ENCODE peak calls at places on chromosomes 11 and 22, in seven cellular contexts. One of them, this sample, is unnamed.

GRCh38 chr22:20904008-20904979 is 12.9 kb upstream of the CRKL start:
- DNase-seq in H1: no peak
- DNase-seq in H9: no peak
- DNase-seq in trophoblast cell: peak
- DNase-seq in mesendoderm: no peak
- DNase-seq in neuronal stem cell: no peak
- DNase-seq in IMR-90: peak
- DNase-seq in this sample: peak

GRCh38 chr11:121206810-121207209 is 85.8 kb upstream of the SC5D start:
- DNase-seq in IMR-90: no peak
- DNase-seq in H9: no peak
- DNase-seq in mesendoderm: no peak
- DNase-seq in H1: no peak
- DNase-seq in neuronal stem cell: no peak
- DNase-seq in trophoblast cell: no peak
- DNase-seq in this sample: no peak

GRCh38 chr11:86954288-86955110 is 696 bp downstream of the FZD4 start:
- DNase-seq in H1: no peak
- DNase-seq in H9: peak
- DNase-seq in mesendoderm: peak
- DNase-seq in trophoblast cell: no peak
- DNase-seq in IMR-90: no peak
- DNase-seq in neuronal stem cell: no peak
- DNase-seq in this sample: peak

GRCh38 chr11:15638386-15638787 is 523.7 kb downstream of the INSC start:
- DNase-seq in trophoblast cell: no peak
- DNase-seq in IMR-90: no peak
- DNase-seq in H9: no peak
- DNase-seq in H1: no peak
- DNase-seq in mesendoderm: no peak
- DNase-seq in neuronal stem cell: no peak
- DNase-seq in this sample: peak

GRCh38 chr11:28505216-28505615 is 397.0 kb downstream of the METTL15 start:
- DNase-seq in neuronal stem cell: no peak
- DNase-seq in H9: no peak
- DNase-seq in IMR-90: no peak
- DNase-seq in H1: no peak
- DNase-seq in mesendoderm: no peak
- DNase-seq in trophoblast cell: no peak
- DNase-seq in this sample: peak

GRCh38 chr11:92083123-92083522 is 141.5 kb upstream of the FAT3 start:
- DNase-seq in trophoblast cell: no peak
- DNase-seq in H9: no peak
- DNase-seq in IMR-90: no peak
- DNase-seq in neuronal stem cell: no peak
- DNase-seq in mesendoderm: no peak
- DNase-seq in H1: no peak
- DNase-seq in this sample: no peak

GRCh38 chr22:31253949-31254348 is 38.3 kb downstream of the PIK3IP1 start:
- DNase-seq in H9: peak
- DNase-seq in trophoblast cell: peak
- DNase-seq in IMR-90: no peak
- DNase-seq in neuronal stem cell: no peak
- DNase-seq in H1: no peak
- DNase-seq in mesendoderm: peak
- DNase-seq in this sample: no peak

GRCh38 chr22:21948390-21948789 is 4.3 kb downstream of the PPM1F start:
- DNase-seq in IMR-90: no peak
- DNase-seq in H9: no peak
- DNase-seq in neuronal stem cell: no peak
- DNase-seq in H1: no peak
- DNase-seq in mesendoderm: no peak
- DNase-seq in trophoblast cell: no peak
- DNase-seq in this sample: no peak

GRCh38 chr11:57224537-57224936 is 12.5 kb downstream of the APLNR start:
- DNase-seq in IMR-90: peak
- DNase-seq in mesendoderm: no peak
- DNase-seq in neuronal stem cell: no peak
- DNase-seq in H9: no peak
- DNase-seq in H1: no peak
- DNase-seq in trophoblast cell: no peak
- DNase-seq in this sample: no peak

GRCh38 chr11:117221775-117222517 is 9.9 kb downstream of the PCSK7 start:
- DNase-seq in IMR-90: peak
- DNase-seq in H1: no peak
- DNase-seq in mesendoderm: no peak
- DNase-seq in H9: no peak
- DNase-seq in neuronal stem cell: no peak
- DNase-seq in trophoblast cell: no peak
- DNase-seq in this sample: no peak

DNA sequence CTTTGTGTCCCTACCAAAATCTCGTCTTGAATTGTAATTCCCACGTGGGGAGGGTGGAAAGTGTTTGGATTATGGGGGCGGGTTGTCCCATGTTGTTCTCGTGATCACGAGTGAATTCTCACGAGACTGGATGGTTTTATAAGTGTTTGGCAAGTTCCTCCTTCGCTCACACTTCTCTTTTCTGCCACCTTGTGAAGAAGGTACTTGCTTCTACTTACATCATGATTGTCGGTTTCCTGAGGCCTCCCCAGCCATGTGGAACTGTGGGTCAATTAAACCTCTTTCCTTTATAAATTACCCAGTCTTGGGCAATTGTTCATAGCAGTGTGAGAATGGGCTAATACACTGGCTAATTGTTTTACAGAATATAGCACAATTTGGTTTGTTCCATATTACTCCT is 326.3 kb downstream of the GRM5 start:
- DNase-seq in H9: no peak
- DNase-seq in mesendoderm: no peak
- DNase-seq in trophoblast cell: no peak
- DNase-seq in neuronal stem cell: no peak
- DNase-seq in H1: no peak
- DNase-seq in IMR-90: no peak
- DNase-seq in this sample: no peak
- H3K23ac ChIP-seq in H9: no peak
- H3K23ac ChIP-seq in mesendoderm: no peak
- H3K23ac ChIP-seq in trophoblast cell: no peak
- H3K23ac ChIP-seq in neuronal stem cell: no peak
- H3K23ac ChIP-seq in H1: no peak
- H3K23ac ChIP-seq in IMR-90: no peak
- H3K23ac ChIP-seq in this sample: no peak

DNA sequence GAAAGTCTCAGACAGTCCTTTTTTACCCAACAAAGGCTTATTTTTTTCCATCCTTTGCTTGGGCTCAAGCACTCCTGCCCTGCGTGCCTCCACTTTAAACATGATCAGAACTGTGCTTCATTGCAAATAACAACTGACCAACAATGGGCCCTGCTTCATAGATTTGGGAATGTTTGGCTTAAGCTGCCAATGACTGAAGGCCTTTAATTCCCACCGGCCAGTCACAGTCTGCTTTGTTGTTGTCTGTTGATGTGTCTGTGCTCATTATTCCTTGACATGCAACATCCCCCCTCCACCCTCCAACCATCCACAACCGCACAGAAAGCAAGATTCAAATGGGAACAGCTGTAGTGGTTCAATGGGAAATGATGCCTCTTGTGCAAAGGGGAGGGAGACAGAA is 23.1 kb downstream of the PAX6 start:
- DNase-seq in IMR-90: no peak
- DNase-seq in H9: no peak
- DNase-seq in H1: no peak
- DNase-seq in neuronal stem cell: peak
- DNase-seq in trophoblast cell: no peak
- DNase-seq in mesendoderm: no peak
- DNase-seq in this sample: no peak
- H3K23ac ChIP-seq in IMR-90: no peak
- H3K23ac ChIP-seq in H9: no peak
- H3K23ac ChIP-seq in H1: no peak
- H3K23ac ChIP-seq in neuronal stem cell: no peak
- H3K23ac ChIP-seq in trophoblast cell: no peak
- H3K23ac ChIP-seq in mesendoderm: no peak
- H3K23ac ChIP-seq in this sample: no peak

DNA sequence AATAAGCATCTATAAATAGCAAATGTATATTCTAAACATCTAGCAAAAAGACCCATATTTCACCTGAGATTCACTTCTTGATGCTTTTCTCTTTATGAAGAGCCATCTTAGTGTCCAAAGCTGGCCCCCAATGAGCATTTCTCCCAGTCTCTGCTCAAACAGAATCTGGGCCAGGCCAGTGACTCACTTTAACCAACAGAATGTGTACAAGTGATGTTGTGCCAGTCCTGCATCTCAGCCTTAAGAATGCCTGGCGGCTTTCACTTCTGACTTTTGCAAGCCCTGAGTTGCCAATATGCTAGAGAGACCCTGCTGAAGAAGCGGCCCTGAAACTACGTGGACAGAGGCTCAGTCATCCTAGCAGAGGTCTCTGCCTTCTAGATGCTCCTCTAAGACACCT is 6.9 kb upstream of the COPB1 start:
- DNase-seq in H9: no peak
- DNase-seq in neuronal stem cell: no peak
- DNase-seq in trophoblast cell: no peak
- DNase-seq in H1: no peak
- DNase-seq in mesendoderm: no peak
- DNase-seq in IMR-90: peak
- DNase-seq in this sample: peak
- H3K23ac ChIP-seq in H9: no peak
- H3K23ac ChIP-seq in neuronal stem cell: no peak
- H3K23ac ChIP-seq in trophoblast cell: no peak
- H3K23ac ChIP-seq in H1: no peak
- H3K23ac ChIP-seq in mesendoderm: no peak
- H3K23ac ChIP-seq in IMR-90: no peak
- H3K23ac ChIP-seq in this sample: no peak

DNA sequence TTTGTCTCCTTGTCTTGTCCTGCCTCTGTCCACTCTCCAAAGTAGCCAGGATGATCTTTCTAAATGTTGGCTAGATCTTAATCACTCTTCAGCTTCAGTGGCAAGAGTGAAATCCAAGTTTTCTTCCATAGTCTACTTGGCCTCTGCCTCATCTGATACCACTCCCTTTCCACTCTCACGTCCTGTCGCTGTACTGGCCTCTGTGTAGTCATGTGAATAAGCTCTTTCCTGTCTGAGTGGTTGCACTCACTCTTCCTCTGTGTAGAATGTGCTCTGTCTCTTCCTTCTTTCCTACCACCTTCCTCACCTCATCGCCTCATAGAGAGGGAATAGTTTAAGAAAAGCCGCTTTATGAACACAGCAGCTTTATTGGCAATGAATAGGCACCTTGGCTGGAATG is 86.5 kb downstream of the WNT11 start:
- DNase-seq in IMR-90: no peak
- DNase-seq in mesendoderm: no peak
- DNase-seq in H9: no peak
- DNase-seq in H1: no peak
- DNase-seq in neuronal stem cell: no peak
- DNase-seq in trophoblast cell: no peak
- DNase-seq in this sample: peak
- H3K23ac ChIP-seq in IMR-90: no peak
- H3K23ac ChIP-seq in mesendoderm: no peak
- H3K23ac ChIP-seq in H9: no peak
- H3K23ac ChIP-seq in H1: no peak
- H3K23ac ChIP-seq in neuronal stem cell: no peak
- H3K23ac ChIP-seq in trophoblast cell: no peak
- H3K23ac ChIP-seq in this sample: no peak

GRCh38 chr11:36469063-36469462 is 41.0 kb downstream of the TRAF6 start:
- DNase-seq in mesendoderm: peak
- DNase-seq in trophoblast cell: no peak
- DNase-seq in H1: peak
- DNase-seq in neuronal stem cell: no peak
- DNase-seq in H9: peak
- DNase-seq in IMR-90: no peak
- DNase-seq in this sample: no peak

GRCh38 chr11:36467913-36468312 is 42.2 kb downstream of the TRAF6 start:
- DNase-seq in neuronal stem cell: no peak
- DNase-seq in mesendoderm: no peak
- DNase-seq in H9: no peak
- DNase-seq in H1: no peak
- DNase-seq in trophoblast cell: no peak
- DNase-seq in IMR-90: no peak
- DNase-seq in this sample: no peak

GRCh38 chr11:36465449-36466163 is 44.5 kb downstream of the TRAF6 start:
- DNase-seq in H9: no peak
- DNase-seq in IMR-90: peak
- DNase-seq in mesendoderm: no peak
- DNase-seq in trophoblast cell: no peak
- DNase-seq in H1: no peak
- DNase-seq in neuronal stem cell: no peak
- DNase-seq in this sample: peak

GRCh38 chr11:36471577-36471976 is 38.5 kb downstream of the TRAF6 start:
- DNase-seq in H9: no peak
- DNase-seq in H1: no peak
- DNase-seq in IMR-90: no peak
- DNase-seq in mesendoderm: no peak
- DNase-seq in trophoblast cell: no peak
- DNase-seq in neuronal stem cell: no peak
- DNase-seq in this sample: no peak

GRCh38 chr11:36469881-36470802 is 39.9 kb downstream of the TRAF6 start:
- DNase-seq in H9: no peak
- DNase-seq in neuronal stem cell: no peak
- DNase-seq in mesendoderm: no peak
- DNase-seq in H1: no peak
- DNase-seq in IMR-90: peak
- DNase-seq in trophoblast cell: no peak
- DNase-seq in this sample: peak
- H3K23ac ChIP-seq in H9: no peak
- H3K23ac ChIP-seq in neuronal stem cell: no peak
- H3K23ac ChIP-seq in mesendoderm: no peak
- H3K23ac ChIP-seq in H1: no peak
- H3K23ac ChIP-seq in IMR-90: peak
- H3K23ac ChIP-seq in trophoblast cell: no peak
- H3K23ac ChIP-seq in this sample: no peak

GRCh38 chr11:33664829-33665228 is 35.8 kb downstream of the C11orf91 start:
- DNase-seq in mesendoderm: no peak
- DNase-seq in neuronal stem cell: no peak
- DNase-seq in H1: no peak
- DNase-seq in H9: no peak
- DNase-seq in trophoblast cell: no peak
- DNase-seq in IMR-90: no peak
- DNase-seq in this sample: no peak
- H3K23ac ChIP-seq in mesendoderm: no peak
- H3K23ac ChIP-seq in neuronal stem cell: no peak
- H3K23ac ChIP-seq in H1: no peak
- H3K23ac ChIP-seq in H9: no peak
- H3K23ac ChIP-seq in trophoblast cell: no peak
- H3K23ac ChIP-seq in IMR-90: peak
- H3K23ac ChIP-seq in this sample: no peak

DNA sequence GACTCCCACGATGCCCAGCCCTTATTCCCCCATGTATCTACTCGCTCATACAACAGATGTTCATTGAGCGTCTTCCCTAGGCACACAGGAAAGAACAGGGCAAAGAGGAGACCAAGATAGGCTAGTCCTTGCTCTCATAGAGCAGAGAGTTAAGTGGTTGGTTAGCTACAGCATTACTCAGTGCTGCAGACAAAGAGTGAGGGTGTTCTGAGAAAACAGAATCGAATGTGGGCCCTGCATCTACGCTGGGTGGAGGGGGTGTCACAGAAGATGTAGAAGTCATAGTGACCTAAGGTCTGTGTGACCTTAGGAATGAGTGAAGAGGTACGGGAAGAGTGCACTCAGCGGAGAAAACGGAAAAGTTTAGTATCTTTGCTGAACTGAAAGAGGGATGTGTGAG is 12.3 kb downstream of the PSMD13 start:
- DNase-seq in trophoblast cell: no peak
- DNase-seq in H9: no peak
- DNase-seq in IMR-90: no peak
- DNase-seq in H1: no peak
- DNase-seq in mesendoderm: no peak
- DNase-seq in neuronal stem cell: no peak
- DNase-seq in this sample: no peak
- H3K23ac ChIP-seq in trophoblast cell: no peak
- H3K23ac ChIP-seq in H9: no peak
- H3K23ac ChIP-seq in IMR-90: no peak
- H3K23ac ChIP-seq in H1: no peak
- H3K23ac ChIP-seq in mesendoderm: no peak
- H3K23ac ChIP-seq in neuronal stem cell: no peak
- H3K23ac ChIP-seq in this sample: no peak

This sample was measured in mesenchymal stem cell.